ENCODE peak calls at places on chromosomes 12 and 14, in nine cellular contexts. N is left lung; A is colonic mucosa; K is CD8-positive, alpha-beta T cell; T is heart left ventricle; F is mammary epithelial cell; R is AG04450; D is adrenal gland; Y is suprapubic skin. E is an unnamed sample.

GRCh38 chr14:76564471-76565119 is 188.7 kb downstream of the ESRRB start:
- DNase-seq in N (no peak), A (no peak), K (no peak), T (no peak), F (peak), R (no peak), D (no peak), Y (no peak), E (no peak)

GRCh38 chr12:50635356-50635755 is 128.5 kb upstream of the ATF1 start:
- DNase-seq in N (no peak), A (no peak), K (no peak), T (peak), F (no peak), R (no peak), D (no peak), Y (no peak), E (no peak)

GRCh38 chr14:23316300-23316699 is 5.0 kb upstream of the PABPN1 start:
- DNase-seq in N (no peak), A (no peak), K (no peak), T (no peak), F (no peak), R (no peak), D (no peak), Y (no peak), E (no peak)

GRCh38 chr14:100386121-100386520 is 63.0 kb downstream of the SLC25A47 start:
- DNase-seq in N (no peak), A (no peak), K (no peak), T (no peak), F (no peak), R (no peak), D (no peak), Y (no peak), E (no peak)

GRCh38 chr14:75482366-75482765 is 39.9 kb upstream of the BATF start:
- DNase-seq in N (no peak), A (no peak), K (no peak), T (no peak), F (no peak), R (no peak), D (no peak), Y (no peak), E (no peak)

GRCh38 chr12:69508581-69508980 is 38.4 kb downstream of the FRS2 start:
- DNase-seq in N (no peak), A (no peak), K (no peak), T (no peak), F (no peak), R (no peak), D (no peak), Y (no peak), E (no peak)

GRCh38 chr12:47111392-47111778 is 31.6 kb upstream of the AMIGO2 start:
- DNase-seq in N (no peak), A (no peak), K (no peak), T (no peak), F (no peak), R (no peak), D (no peak), Y (no peak), E (no peak)

GRCh38 chr14:50469982-50470381 is 62.4 kb downstream of the MAP4K5 start:
- DNase-seq in N (no peak), A (no peak), K (no peak), T (no peak), F (no peak), R (no peak), D (no peak), Y (no peak), E (no peak)

GRCh38 chr12:57614178-57614947 is 3.1 kb downstream of the ARHGEF25 start:
- DNase-seq in N (no peak), A (no peak), K (no peak), T (no peak), F (no peak), R (no peak), D (no peak), Y (peak), E (no peak)

GRCh38 chr12:41336041-41336552 is 148.0 kb downstream of the PDZRN4 start:
- DNase-seq in N (no peak), A (no peak), K (no peak), T (no peak), F (no peak), R (no peak), D (no peak), Y (no peak), E (no peak)

GRCh38 chr12:90816353-90817089 is 138.5 kb downstream of the CCER1 start:
- DNase-seq in N (no peak), A (no peak), K (no peak), T (no peak), F (peak), R (no peak), D (no peak), Y (no peak), E (no peak)

GRCh38 chr14:99727096-99727870 is 43.2 kb downstream of the CYP46A1 start:
- DNase-seq in N (peak), A (no peak), K (no peak), T (no peak), F (no peak), R (no peak), D (peak), Y (peak), E (peak)

GRCh38 chr12:28222081-28222700 is 31.9 kb downstream of the CCDC91 start:
- DNase-seq in N (no peak), A (no peak), K (peak), T (no peak), F (no peak), R (no peak), D (no peak), Y (no peak), E (no peak)

GRCh38 chr14:97217094-97217885 is 420.1 kb downstream of the VRK1 start:
- DNase-seq in N (no peak), A (no peak), K (no peak), T (no peak), F (no peak), R (no peak), D (no peak), Y (no peak), E (no peak)

GRCh38 chr14:97218713-97219355 is 421.7 kb downstream of the VRK1 start:
- DNase-seq in N (peak), A (no peak), K (peak), T (no peak), F (no peak), R (no peak), D (no peak), Y (no peak), E (no peak)

GRCh38 chr14:97218336-97218712 is 421.1 kb downstream of the VRK1 start:
- DNase-seq in N (no peak), A (no peak), K (no peak), T (no peak), F (no peak), R (no peak), D (no peak), Y (no peak), E (no peak)

GRCh38 chr14:97221572-97221971 is 424.4 kb downstream of the VRK1 start:
- DNase-seq in N (no peak), A (no peak), K (no peak), T (no peak), F (no peak), R (no peak), D (no peak), Y (no peak), E (no peak)

GRCh38 chr14:97219356-97220017 is 422.3 kb downstream of the VRK1 start:
- DNase-seq in N (peak), A (no peak), K (peak), T (no peak), F (no peak), R (no peak), D (no peak), Y (no peak), E (no peak)
- H3K4me3 ChIP-seq in N (no peak), A (peak), K (peak), T (no peak), F (no peak), R (no peak), D (no peak), Y (peak), E (peak)

GRCh38 chr14:78142994-78143393 is 27.2 kb upstream of the NRXN3 start:
- DNase-seq in N (no peak), A (no peak), K (no peak), T (no peak), F (no peak), R (no peak), D (no peak), Y (no peak), E (no peak)

GRCh38 chr14:78136695-78137094 is 33.5 kb upstream of the NRXN3 start:
- DNase-seq in N (no peak), A (no peak), K (no peak), T (no peak), F (no peak), R (no peak), D (no peak), Y (no peak), E (no peak)

GRCh38 chr14:78143489-78144145 is 26.6 kb upstream of the NRXN3 start:
- DNase-seq in N (no peak), A (no peak), K (no peak), T (no peak), F (peak), R (no peak), D (no peak), Y (no peak), E (no peak)

DNA sequence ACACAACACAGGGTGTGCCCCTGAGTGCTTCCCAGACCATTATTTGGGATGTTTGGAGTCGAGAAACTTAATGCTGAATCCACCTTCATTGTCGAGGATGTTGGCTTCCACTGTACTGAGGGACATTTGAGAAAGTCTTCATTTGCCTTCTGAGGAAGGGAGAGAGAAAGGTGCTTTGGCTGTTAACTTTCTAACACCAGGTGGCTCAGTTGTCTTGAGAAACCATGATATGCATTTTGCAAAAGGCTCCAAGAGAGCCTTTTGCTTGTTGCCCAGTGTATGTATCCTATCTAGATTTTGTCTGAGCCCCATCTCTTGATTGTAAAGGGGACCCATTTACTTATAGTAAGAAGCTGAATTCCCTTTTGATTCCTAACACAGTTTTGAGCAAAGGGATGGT is 28.6 kb upstream of the NRXN3 start:
- DNase-seq in N (no peak), A (no peak), K (no peak), T (no peak), F (no peak), R (no peak), D (no peak), Y (no peak), E (no peak)
- TF ChIP-seq CTCF in N (no peak), A (no peak), K (no peak), T (no peak), F (no peak), R (no peak), D (no peak), Y (no peak), E (no peak)

DNA sequence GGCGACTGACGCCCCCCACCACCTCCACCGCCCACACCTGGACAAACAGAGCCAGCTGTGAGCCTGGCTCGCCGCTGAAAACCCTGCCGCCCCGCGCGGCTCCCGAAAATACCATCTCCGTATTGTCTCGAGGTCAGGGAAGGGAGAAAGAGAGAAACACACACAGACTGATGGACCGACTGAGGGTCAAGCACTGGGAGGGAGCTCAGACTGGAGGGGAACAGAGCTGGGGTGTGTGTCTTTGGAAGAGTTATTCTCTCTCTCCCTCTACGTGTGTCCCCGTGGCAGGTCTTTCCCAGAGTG is 4.1 kb upstream of the SIX1 start:
- DNase-seq in N (peak), A (no peak), K (no peak), T (no peak), F (no peak), R (no peak), D (no peak), Y (no peak), E (no peak)
- H3K27ac ChIP-seq in N (no peak), A (no peak), K (no peak), T (no peak), F (no peak), R (peak), D (no peak), Y (no peak), E (no peak)

DNA sequence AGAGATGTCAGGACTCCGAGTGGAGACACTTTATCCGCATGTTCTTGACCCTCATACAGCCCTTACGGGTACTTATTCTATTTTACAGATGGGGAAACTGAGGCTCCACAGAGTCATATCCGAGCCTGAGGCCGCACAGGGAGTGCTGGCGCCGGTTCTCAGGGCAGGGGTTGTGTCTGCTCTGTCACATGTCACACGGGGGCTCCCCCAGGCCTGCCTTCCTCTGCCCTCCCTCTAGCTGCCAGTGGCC is 988 bp upstream of the INF2 start:
- DNase-seq in N (no peak), A (no peak), K (no peak), T (no peak), F (no peak), R (no peak), D (no peak), Y (no peak), E (no peak)
- H3K4me3 ChIP-seq in N (no peak), A (peak), K (no peak), T (no peak), F (peak), R (no peak), D (no peak), Y (peak), E (peak)

DNA sequence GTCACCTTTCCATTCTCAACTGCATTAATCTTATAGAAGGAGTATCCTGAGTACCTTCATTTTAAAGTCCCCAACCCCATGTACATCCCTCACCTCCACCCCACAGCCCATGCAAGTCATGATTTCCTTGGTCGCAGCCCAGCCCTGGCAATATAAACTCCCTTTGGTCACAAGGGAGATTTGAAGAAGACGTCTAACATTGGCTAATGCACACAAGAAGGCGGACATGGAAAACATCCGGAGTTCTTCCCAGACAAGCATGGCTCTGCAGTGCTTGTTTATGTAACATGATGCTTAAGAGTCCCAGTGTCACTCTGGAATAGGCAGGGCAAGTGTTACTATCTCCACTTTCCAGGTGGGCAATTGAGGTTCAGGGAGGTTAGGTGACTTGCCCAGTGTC is 277.6 kb downstream of the DPF3 start:
- DNase-seq in N (no peak), A (no peak), K (peak), T (no peak), F (no peak), R (peak), D (peak), Y (peak), E (no peak)
- TF ChIP-seq CTCF in N (no peak), A (no peak), K (no peak), T (no peak), F (no peak), R (no peak), D (no peak), Y (no peak), E (no peak)

GRCh38 chr12:132545955-132546354 is 56.0 kb downstream of the FBRSL1 start:
- DNase-seq in N (no peak), A (no peak), K (no peak), T (no peak), F (peak), R (no peak), D (no peak), Y (no peak), E (no peak)

GRCh38 chr12:132545183-132545953 is 55.4 kb downstream of the FBRSL1 start:
- DNase-seq in N (no peak), A (no peak), K (no peak), T (no peak), F (no peak), R (no peak), D (no peak), Y (no peak), E (no peak)

GRCh38 chr12:132543298-132544172 is 53.6 kb downstream of the FBRSL1 start:
- DNase-seq in N (no peak), A (no peak), K (no peak), T (no peak), F (no peak), R (no peak), D (no peak), Y (no peak), E (no peak)

GRCh38 chr12:132544498-132544897 is 54.5 kb downstream of the FBRSL1 start:
- DNase-seq in N (no peak), A (no peak), K (no peak), T (no peak), F (no peak), R (no peak), D (no peak), Y (no peak), E (no peak)

GRCh38 chr12:132544173-132544468 is 54.2 kb downstream of the FBRSL1 start:
- DNase-seq in N (no peak), A (no peak), K (no peak), T (no peak), F (no peak), R (no peak), D (no peak), Y (no peak), E (no peak)
- H3K27ac ChIP-seq in N (no peak), A (no peak), K (no peak), T (no peak), F (no peak), R (no peak), D (no peak), Y (no peak), E (no peak)